ENCODE peak calls at places on chromosome 14, in six cellular contexts. Z is CD4-positive, alpha-beta memory T cell; C is germinal center; W is Calu3; Q is heart left ventricle; H is heart right ventricle. Y is an unnamed sample.

GRCh38 chr14:32078030-32078793 is 1.1 kb downstream of the ARHGAP5 start:
- DNase-seq in H (peak; percentile 26), C (peak; percentile 17), Z (peak; percentile 39), W (no peak), Q (no peak), Y (peak; percentile 5)

GRCh38 chr14:53715390-53715730 is 241.3 kb downstream of the BMP4 start:
- DNase-seq in C (no peak), H (no peak), W (peak; percentile 21), Z (no peak), Q (no peak), Y (peak; percentile 68)

GRCh38 chr14:60648934-60649814 is at the start of gene SIX1:
- DNase-seq in W (peak; percentile 86), H (peak; percentile 59), Z (no peak), C (peak; percentile 75), Q (peak; percentile 74), Y (peak; percentile 82)

GRCh38 chr14:38931969-38932652 is 170.9 kb downstream of the SEC23A start:
- DNase-seq in H (no peak), Z (no peak), W (peak; percentile 3), C (no peak), Q (no peak), Y (no peak)

GRCh38 chr14:61196792-61197191 is 84.3 kb downstream of the TMEM30B start:
- DNase-seq in C (no peak), Z (no peak), H (no peak), W (peak; percentile 4), Q (no peak), Y (no peak)

GRCh38 chr14:66330916-66331315 is 155.3 kb upstream of the CCDC196 start:
- DNase-seq in H (no peak), Q (no peak), Z (no peak), C (no peak), W (no peak), Y (peak; percentile 10)

GRCh38 chr14:99780690-99781089 is 12.5 kb upstream of the EML1 start:
- DNase-seq in W (no peak), C (no peak), Z (no peak), H (no peak), Q (no peak), Y (no peak)

GRCh38 chr14:51147183-51147582 is 52.3 kb upstream of the TRIM9 start:
- DNase-seq in Q (no peak), Z (no peak), W (no peak), C (no peak), H (no peak), Y (no peak)

GRCh38 chr14:68174446-68174845 is 354.9 kb downstream of the RAD51B start:
- DNase-seq in Z (no peak), W (no peak), H (no peak), C (no peak), Q (no peak), Y (no peak)

GRCh38 chr14:76917158-76917596 is 91.0 kb downstream of the LRRC74A start:
- DNase-seq in W (peak; percentile 65), H (no peak), Q (no peak), C (no peak), Z (no peak), Y (peak; percentile 69)

GRCh38 chr14:103427485-103428443 is 42.5 kb downstream of the MARK3 start:
- DNase-seq in Q (no peak), Z (peak; percentile 8), W (no peak), H (no peak), C (no peak), Y (no peak)